ENCODE peak calls at places on chromosomes 1 and 21, in nine cellular contexts. V, Y, U, K, R, Z, G, S and A are unnamed samples.

GRCh38 chr21:25806053-25806452 is 71.3 kb downstream of the GABPA start:
- DNase-seq in R (no peak), G (no peak), V (no peak), Y (no peak), Z (no peak), U (no peak), K (no peak), S (no peak), A (no peak)

GRCh38 chr1:3945222-3945621 is 45.1 kb upstream of the C1orf174 start:
- DNase-seq in G (no peak), S (no peak), R (no peak), Z (no peak), Y (no peak), V (no peak), K (no peak), U (no peak), A (no peak)

GRCh38 chr1:101632548-101633256 is 364.0 kb downstream of the OLFM3 start:
- DNase-seq in G (no peak), U (no peak), Z (no peak), V (no peak), Y (no peak), K (peak), S (no peak), R (no peak), A (no peak)

GRCh38 chr1:80251591-80251990 is 1245.1 kb upstream of the ADGRL4 start:
- DNase-seq in Y (no peak), V (no peak), K (no peak), S (no peak), R (no peak), G (no peak), U (no peak), Z (no peak), A (peak)

GRCh38 chr1:40751802-40752201 is 31.8 kb upstream of the KCNQ4 start:
- DNase-seq in U (no peak), R (no peak), K (no peak), V (no peak), Y (no peak), G (no peak), Z (no peak), S (no peak), A (no peak)

GRCh38 chr21:31295676-31296075 is 48.4 kb downstream of the TIAM1 start:
- DNase-seq in S (no peak), Y (no peak), U (no peak), K (no peak), R (no peak), Z (no peak), G (no peak), V (no peak), A (no peak)

GRCh38 chr1:95223110-95223509 is 10.9 kb upstream of the RWDD3 start:
- DNase-seq in K (no peak), S (no peak), R (no peak), Y (no peak), Z (no peak), V (peak), U (no peak), G (no peak), A (peak)

GRCh38 chr1:92484472-92485373 is 2.0 kb downstream of the GFI1 start:
- DNase-seq in U (peak), V (no peak), S (no peak), Y (no peak), Z (peak), G (peak), K (peak), R (peak), A (no peak)

GRCh38 chr21:31553926-31554325 is 105.6 kb upstream of the SOD1 start:
- DNase-seq in V (no peak), G (no peak), R (no peak), Z (no peak), S (no peak), K (no peak), U (no peak), Y (no peak), A (no peak)

DNA sequence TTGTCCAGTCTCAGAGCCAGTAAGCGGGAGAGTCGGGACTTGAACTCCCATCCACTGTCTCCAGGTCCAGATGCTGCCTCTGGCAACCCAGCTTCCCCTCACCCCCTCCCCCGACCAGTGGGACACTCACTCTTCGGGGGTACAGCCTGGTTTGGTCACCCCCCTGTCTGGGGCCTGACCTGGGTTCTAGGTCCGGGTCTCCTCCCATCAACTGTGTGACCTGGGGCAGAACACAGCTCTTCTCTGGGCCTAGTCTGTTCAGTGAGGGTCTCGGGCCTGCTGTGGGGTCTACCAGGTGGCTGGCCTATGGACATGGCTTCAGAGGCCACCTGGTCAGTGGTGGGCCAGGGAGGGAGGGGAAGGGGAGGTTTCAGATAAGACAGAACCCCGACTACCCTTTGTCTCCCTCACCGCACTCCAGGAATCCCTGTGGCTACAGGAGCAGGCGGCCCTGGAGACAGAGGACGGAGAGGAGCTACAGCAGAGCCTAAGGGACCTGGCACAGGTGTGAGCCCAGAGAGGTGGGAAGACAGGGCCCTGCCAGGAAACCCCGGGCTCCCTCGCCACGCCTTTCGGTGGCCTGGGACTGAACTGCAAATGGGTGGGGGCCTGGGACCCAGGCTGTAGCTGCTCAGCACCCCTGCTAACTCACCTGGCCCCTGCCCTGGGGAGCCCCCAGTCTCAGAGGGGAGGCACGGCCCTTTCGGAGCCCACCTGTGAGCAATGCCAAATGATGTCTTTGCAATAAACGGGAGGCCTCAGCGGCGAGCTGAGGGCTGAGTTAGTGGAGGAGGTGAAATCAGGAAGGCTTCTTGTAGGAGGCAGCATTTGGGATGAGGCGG is 4.1 kb upstream of the NBPF3 start:
- DNase-seq in S (no peak), Y (no peak), Z (no peak), K (peak), R (no peak), V (no peak), G (no peak), U (no peak), A (no peak)
- H3K4me3 ChIP-seq in S (peak), Y (no peak), Z (no peak), K (peak), R (no peak), V (no peak), G (peak), U (no peak), A (no peak)

GRCh38 chr1:236144446-236145150 is 2.3 kb downstream of the GPR137B start:
- DNase-seq in Z (no peak), U (no peak), Y (no peak), S (no peak), G (no peak), V (no peak), K (peak), R (no peak), A (no peak)
- H3K4me3 ChIP-seq in Z (no peak), U (no peak), Y (no peak), S (no peak), G (no peak), V (no peak), K (no peak), R (no peak), A (no peak)

GRCh38 chr21:14542638-14543037 is 3.5 kb downstream of the SAMSN1 start:
- DNase-seq in U (no peak), K (no peak), Y (no peak), V (no peak), G (no peak), S (no peak), Z (no peak), R (no peak), A (no peak)

GRCh38 chr21:14543983-14544382 is 2.1 kb downstream of the SAMSN1 start:
- DNase-seq in Z (no peak), G (no peak), U (no peak), V (no peak), K (no peak), Y (no peak), R (no peak), S (no peak), A (no peak)

GRCh38 chr21:14547834-14548513 is 1.9 kb upstream of the SAMSN1 start:
- DNase-seq in Z (no peak), Y (no peak), V (no peak), R (no peak), G (no peak), S (no peak), K (no peak), U (no peak), A (no peak)

GRCh38 chr21:14548751-14549150 is 2.6 kb upstream of the SAMSN1 start:
- DNase-seq in Y (no peak), R (no peak), G (no peak), U (no peak), K (no peak), Z (no peak), S (no peak), V (peak), A (no peak)

DNA sequence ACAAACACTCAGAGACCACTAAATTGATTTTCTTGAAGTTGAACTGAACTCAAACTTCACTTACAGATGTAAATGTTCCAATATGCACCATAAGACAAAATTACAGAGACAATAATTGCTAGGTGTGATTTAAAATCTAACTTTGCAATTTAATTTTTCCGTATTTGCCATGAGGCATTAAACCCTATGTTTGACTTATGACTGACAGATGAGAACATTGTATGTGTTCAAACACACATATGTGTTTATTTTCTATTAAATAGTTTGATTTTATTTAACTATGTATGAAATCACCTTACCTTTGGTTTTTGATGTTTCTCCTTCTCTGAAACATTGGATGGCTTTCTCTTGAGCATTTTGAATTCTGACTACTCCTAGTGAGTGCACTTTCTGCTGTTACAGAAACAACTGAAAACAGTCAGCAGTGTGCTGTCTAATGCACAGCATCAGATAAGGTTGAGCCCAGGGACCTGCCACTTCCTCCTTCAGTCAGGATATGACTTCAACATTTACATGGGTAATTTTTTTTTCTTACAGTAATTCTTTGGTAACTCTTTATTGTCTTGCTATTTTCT is at the start of gene SAMSN1:
- DNase-seq in U (peak), S (no peak), Z (peak), R (no peak), K (no peak), V (peak), G (peak), Y (no peak), A (no peak)
- H3K4me3 ChIP-seq in U (peak), S (no peak), Z (no peak), R (no peak), K (no peak), V (peak), G (no peak), Y (no peak), A (no peak)

DNA sequence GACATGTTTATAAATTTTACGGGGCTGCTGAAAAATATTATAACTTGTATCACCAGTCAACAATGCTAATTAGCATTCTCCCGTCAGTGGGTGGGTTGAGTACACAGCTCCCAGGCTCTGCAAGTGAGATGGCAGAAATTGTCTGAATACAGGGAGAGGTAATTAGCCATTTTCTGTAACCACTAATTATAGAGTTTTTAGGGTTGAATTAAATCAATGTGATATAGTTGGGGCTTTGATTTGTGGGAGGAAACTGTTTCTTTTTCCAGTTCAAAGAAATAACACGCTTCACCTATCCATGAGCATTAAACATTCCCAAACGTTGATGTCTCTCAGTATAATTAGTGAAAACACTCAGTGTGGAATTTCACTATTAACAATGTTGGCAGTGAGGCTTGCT is 1.4 kb downstream of the VANGL1 start:
- DNase-seq in K (no peak), V (no peak), Z (no peak), Y (no peak), G (no peak), R (no peak), U (no peak), S (no peak), A (no peak)
- H3K4me3 ChIP-seq in K (peak), V (peak), Z (no peak), Y (peak), G (peak), R (no peak), U (no peak), S (peak), A (peak)